ENCODE peak calls at places on chromosomes 7 and 10, in four cellular contexts. H is RWPE1, A is BJ, D is endothelial cell of umbilical vein. F is an unnamed sample.

GRCh38 chr10:102463983-102464382 is 12.6 kb upstream of the C10orf95 start:
- DNase-seq in D (no peak), H (no peak), A (no peak), F (no peak)

GRCh38 chr7:140074780-140075179 is 12.0 kb upstream of the PARP12 start:
- DNase-seq in A (no peak), D (no peak), H (no peak), F (no peak)

GRCh38 chr10:91978585-91978984 is 55.0 kb downstream of the BTAF1 start:
- DNase-seq in A (no peak), D (no peak), H (no peak), F (no peak)

GRCh38 chr7:1357601-1358271 is 101.5 kb downstream of the MICALL2 start:
- DNase-seq in H (no peak), D (no peak), A (no peak), F (no peak)

GRCh38 chr10:25696013-25696708 is 237.9 kb upstream of the MYO3A start:
- DNase-seq in A (no peak), D (no peak), H (no peak), F (no peak)

GRCh38 chr10:50908366-50908765 is 22.9 kb upstream of the A1CF start:
- DNase-seq in H (no peak), D (no peak), A (no peak), F (no peak)

GRCh38 chr10:15719899-15720634 is at the start of gene ITGA8:
- DNase-seq in A (no peak), H (no peak), D (peak), F (no peak)

GRCh38 chr7:81331061-81332018 is 412.5 kb upstream of the SEMA3C start:
- DNase-seq in D (peak), A (no peak), H (no peak), F (no peak)

GRCh38 chr10:14126697-14127440 is 203.9 kb downstream of the FRMD4A start:
- DNase-seq in H (peak), D (peak), A (no peak), F (peak)

GRCh38 chr10:99630439-99630838 is 10.2 kb upstream of the SLC25A28 start:
- DNase-seq in D (peak), A (no peak), H (peak), F (peak)

GRCh38 chr7:20241491-20242261 is 24.5 kb upstream of the MACC1 start:
- DNase-seq in A (peak), D (no peak), H (peak), F (peak)

F was measured in PC-3.